ENCODE peak calls at places on chromosomes 2 and 18, in ten cellular contexts. P, Z, O, U, W, X, N, S, H and C are unnamed samples.
A peak's percentile ranks its signal among the peaks of the same experiment; 100 is the strongest.

GRCh38 chr2:127576433-127577207 is 41.1 kb downstream of the MYO7B start:
- DNase-seq in W (no peak), U (no peak), N (peak; percentile 87), O (peak; percentile 62), X (peak; percentile 58), S (peak; percentile 75), P (peak; percentile 70), Z (no peak), H (peak; percentile 94), C (no peak)

GRCh38 chr2:241768850-241769249 is 7.8 kb upstream of the GAL3ST2 start:
- DNase-seq in P (no peak), X (peak; percentile 59), O (no peak), N (no peak), H (no peak), U (no peak), Z (no peak), W (no peak), S (no peak), C (no peak)

GRCh38 chr2:676647-677055 is 555 bp downstream of the TMEM18 start:
- DNase-seq in S (peak; percentile 100), N (peak; percentile 99), H (peak; percentile 99), Z (peak; percentile 99), W (no peak), U (peak; percentile 98), O (peak; percentile 95), X (peak; percentile 97), P (peak; percentile 97), C (peak; percentile 95)

GRCh38 chr18:73690222-73690621 is 457.4 kb downstream of the FBXO15 start:
- DNase-seq in H (no peak), P (no peak), U (no peak), O (no peak), Z (no peak), W (no peak), X (no peak), S (no peak), N (no peak), C (no peak)

GRCh38 chr2:140199312-140199711 is 1419.1 kb upstream of the NXPH2 start:
- DNase-seq in O (no peak), X (no peak), N (no peak), W (no peak), P (no peak), Z (no peak), U (no peak), H (no peak), S (no peak), C (no peak)

GRCh38 chr2:166057363-166058169 is 70.3 kb downstream of the SCN1A start:
- DNase-seq in W (no peak), U (no peak), Z (no peak), O (peak; percentile 58), N (no peak), P (peak; percentile 52), S (peak; percentile 19), X (no peak), H (peak; percentile 37), C (peak; percentile 14)

GRCh38 chr2:97740590-97741182 is 27.3 kb downstream of the ZAP70 start:
- DNase-seq in U (no peak), N (no peak), W (no peak), H (peak; percentile 33), X (peak; percentile 80), Z (no peak), P (peak; percentile 52), S (peak; percentile 33), O (peak; percentile 49), C (peak; percentile 65)

GRCh38 chr2:237207641-237208040 is 122.0 kb downstream of the COPS8 start:
- DNase-seq in O (peak; percentile 26), Z (no peak), W (no peak), H (peak; percentile 93), S (no peak), X (no peak), P (peak; percentile 96), N (peak; percentile 91), U (no peak), C (no peak)

GRCh38 chr18:75896865-75897264 is 469.4 kb upstream of the SMIM21 start:
- DNase-seq in H (peak; percentile 6), Z (no peak), P (no peak), O (peak; percentile 3), W (no peak), U (no peak), S (peak; percentile 48), X (no peak), N (no peak), C (peak; percentile 44)

GRCh38 chr2:241858206-241859016 is at the start of gene PDCD1:
- DNase-seq in N (peak; percentile 50), Z (no peak), P (no peak), X (peak; percentile 89), W (no peak), U (no peak), O (no peak), S (no peak), H (no peak), C (no peak)

GRCh38 chr18:44594779-44595467 is 85.8 kb upstream of the SETBP1 start:
- DNase-seq in S (peak; percentile 86), W (no peak), H (peak; percentile 84), N (no peak), P (peak; percentile 83), O (peak; percentile 58), U (no peak), X (no peak), Z (no peak), C (no peak)

GRCh38 chr18:4074647-4075046 is 380.5 kb downstream of the DLGAP1 start:
- DNase-seq in N (no peak), Z (no peak), S (peak; percentile 25), O (no peak), W (no peak), U (no peak), X (no peak), P (peak; percentile 2), H (no peak), C (no peak)

GRCh38 chr2:49028101-49028500 is 126.2 kb downstream of the FSHR start:
- DNase-seq in O (no peak), X (no peak), P (no peak), H (no peak), U (no peak), W (no peak), S (no peak), N (no peak), Z (no peak), C (no peak)